ENCODE peak calls at places on chromosomes 11 and 22, in ten cellular contexts. E is posterior vena cava, S is NCI-H460, K is B cell, M is mucosa of gallbladder, C is MCF 10A, G is ureter, A is fibroblast of gingiva, D is AG08396, F is NB4. V is an unnamed sample.

GRCh38 chr11:9574806-9575530 is 1.5 kb downstream of the WEE1 start:
- DNase-seq in E (no peak), S (peak), K (peak), M (peak), C (peak), G (peak), A (peak), D (peak), F (peak), V (no peak)

GRCh38 chr11:45543808-45544422 is 121.5 kb downstream of the CHST1 start:
- DNase-seq in E (no peak), S (no peak), K (no peak), M (no peak), C (peak), G (no peak), A (no peak), D (peak), F (peak), V (no peak)

GRCh38 chr22:39311592-39312400 is 7.6 kb downstream of the RPL3 start:
- DNase-seq in E (no peak), S (no peak), K (no peak), M (no peak), C (peak), G (no peak), A (no peak), D (no peak), F (peak), V (no peak)

GRCh38 chr11:73359930-73360742 is 16.1 kb upstream of the RELT start:
- DNase-seq in E (no peak), S (peak), K (no peak), M (no peak), C (peak), G (no peak), A (peak), D (peak), F (peak), V (no peak)

GRCh38 chr11:2554338-2555240 is 109.8 kb downstream of the KCNQ1 start:
- DNase-seq in E (peak), S (no peak), K (no peak), M (no peak), C (no peak), G (no peak), A (no peak), D (no peak), F (no peak), V (no peak)

GRCh38 chr11:84922836-84923235 is 704.3 kb downstream of the DLG2 start:
- DNase-seq in E (no peak), S (no peak), K (no peak), M (no peak), C (no peak), G (no peak), A (no peak), D (no peak), F (no peak), V (no peak)

GRCh38 chr22:28710889-28711285 is 30.7 kb downstream of the CHEK2 start:
- DNase-seq in E (no peak), S (peak), K (no peak), M (no peak), C (no peak), G (no peak), A (peak), D (no peak), F (no peak), V (no peak)

GRCh38 chr11:86710936-86711335 is 38.5 kb upstream of the ME3 start:
- DNase-seq in E (no peak), S (no peak), K (no peak), M (no peak), C (no peak), G (no peak), A (no peak), D (no peak), F (no peak), V (no peak)

GRCh38 chr11:74444173-74444832 is 23.0 kb downstream of the KCNE3 start:
- DNase-seq in E (no peak), S (no peak), K (no peak), M (no peak), C (no peak), G (no peak), A (no peak), D (no peak), F (no peak), V (no peak)

GRCh38 chr22:19701420-19702145 is 12.7 kb upstream of the SEPTIN5 start:
- DNase-seq in E (peak), S (no peak), K (no peak), M (no peak), C (no peak), G (no peak), A (no peak), D (no peak), F (no peak), V (no peak)

GRCh38 chr11:34793666-34794065 is 122.5 kb downstream of the APIP start:
- DNase-seq in E (no peak), S (no peak), K (no peak), M (no peak), C (no peak), G (no peak), A (peak), D (no peak), F (no peak), V (no peak)

GRCh38 chr11:6968816-6969215 is 42.6 kb downstream of the ZNF215 start:
- DNase-seq in E (no peak), S (no peak), K (no peak), M (no peak), C (no peak), G (no peak), A (peak), D (peak), F (no peak), V (no peak)

GRCh38 chr11:74634537-74634936 is 42.2 kb downstream of the POLD3 start:
- DNase-seq in E (no peak), S (peak), K (no peak), M (peak), C (peak), G (no peak), A (no peak), D (peak), F (peak), V (no peak)

GRCh38 chr22:45210174-45210573 is 30.5 kb downstream of the KIAA0930 start:
- DNase-seq in E (peak), S (no peak), K (no peak), M (no peak), C (no peak), G (no peak), A (no peak), D (no peak), F (no peak), V (no peak)

GRCh38 chr22:20130319-20130718 is 1.3 kb upstream of the ZDHHC8 start:
- DNase-seq in E (no peak), S (no peak), K (no peak), M (no peak), C (peak), G (no peak), A (no peak), D (no peak), F (no peak), V (no peak)

GRCh38 chr11:95788921-95789505 is 569 bp downstream of the FAM76B start:
- DNase-seq in E (no peak), S (no peak), K (peak), M (peak), C (peak), G (peak), A (peak), D (peak), F (peak), V (no peak)

GRCh38 chr22:38202437-38203089 is 769 bp downstream of the MAFF start:
- DNase-seq in E (peak), S (peak), K (peak), M (peak), C (peak), G (peak), A (peak), D (peak), F (peak), V (no peak)

GRCh38 chr22:37411655-37412054 is 15.6 kb downstream of the ELFN2 start:
- DNase-seq in E (no peak), S (no peak), K (no peak), M (no peak), C (no peak), G (no peak), A (no peak), D (no peak), F (no peak), V (no peak)

GRCh38 chr11:128764617-128765095 is 70.8 kb downstream of the FLI1 start:
- DNase-seq in E (no peak), S (no peak), K (no peak), M (no peak), C (no peak), G (no peak), A (no peak), D (no peak), F (no peak), V (no peak)

GRCh38 chr22:36590441-36591056 is 61.6 kb upstream of the EIF3D start:
- DNase-seq in E (peak), S (no peak), K (no peak), M (no peak), C (no peak), G (no peak), A (no peak), D (no peak), F (no peak), V (no peak)

GRCh38 chr11:62689421-62690183 is at the start of gene LRRN4CL:
- DNase-seq in E (peak), S (no peak), K (no peak), M (peak), C (peak), G (peak), A (peak), D (peak), F (no peak), V (no peak)

GRCh38 chr11:85170184-85170583 is 457.0 kb downstream of the DLG2 start:
- DNase-seq in E (no peak), S (no peak), K (no peak), M (no peak), C (peak), G (no peak), A (no peak), D (peak), F (no peak), V (no peak)

GRCh38 chr22:29216873-29217666 is 11.4 kb downstream of the EMID1 start:
- DNase-seq in E (no peak), S (no peak), K (peak), M (no peak), C (peak), G (no peak), A (peak), D (no peak), F (peak), V (no peak)

GRCh38 chr11:118051611-118052461 is 25.0 kb upstream of the TMPRSS4 start:
- DNase-seq in E (peak), S (no peak), K (peak), M (no peak), C (no peak), G (peak), A (no peak), D (no peak), F (peak), V (no peak)

GRCh38 chr11:88363566-88364169 is 26.1 kb upstream of the CTSC start:
- DNase-seq in E (no peak), S (no peak), K (no peak), M (no peak), C (peak), G (no peak), A (no peak), D (no peak), F (peak), V (no peak)

GRCh38 chr11:15886866-15887265 is 469.5 kb downstream of the SOX6 start:
- DNase-seq in E (no peak), S (no peak), K (no peak), M (no peak), C (no peak), G (no peak), A (no peak), D (no peak), F (no peak), V (no peak)